ENCODE peak calls at places on chromosomes 1 and 21, in eight cellular contexts. One of them, this sample, is unnamed.

GRCh38 chr1:193338194-193338593 is 151.8 kb upstream of the B3GALT2 start:
- DNase-seq in GM12865: peak
- DNase-seq in sigmoid colon: no peak
- DNase-seq in cardiac fibroblast: peak
- DNase-seq in IMR-90: peak
- DNase-seq in GM23338: no peak
- DNase-seq in heart left ventricle: no peak
- DNase-seq in GM06990: peak
- DNase-seq in this sample: peak

GRCh38 chr1:175218786-175219447 is 26.3 kb upstream of the KIAA0040 start:
- DNase-seq in GM12865: no peak
- DNase-seq in sigmoid colon: no peak
- DNase-seq in cardiac fibroblast: no peak
- DNase-seq in IMR-90: no peak
- DNase-seq in GM23338: no peak
- DNase-seq in heart left ventricle: no peak
- DNase-seq in GM06990: no peak
- DNase-seq in this sample: no peak

GRCh38 chr1:201603613-201604232 is 64.8 kb downstream of the NAV1 start:
- DNase-seq in GM12865: no peak
- DNase-seq in sigmoid colon: no peak
- DNase-seq in cardiac fibroblast: no peak
- DNase-seq in IMR-90: peak
- DNase-seq in GM23338: no peak
- DNase-seq in heart left ventricle: no peak
- DNase-seq in GM06990: no peak
- DNase-seq in this sample: peak

GRCh38 chr1:3369437-3370076 is 84.9 kb upstream of the ARHGEF16 start:
- DNase-seq in GM12865: no peak
- DNase-seq in sigmoid colon: peak
- DNase-seq in cardiac fibroblast: peak
- DNase-seq in IMR-90: peak
- DNase-seq in GM23338: no peak
- DNase-seq in heart left ventricle: peak
- DNase-seq in GM06990: no peak
- DNase-seq in this sample: peak

GRCh38 chr1:6692956-6693355 is 8.7 kb downstream of the DNAJC11 start:
- DNase-seq in GM12865: no peak
- DNase-seq in sigmoid colon: no peak
- DNase-seq in cardiac fibroblast: no peak
- DNase-seq in IMR-90: no peak
- DNase-seq in GM23338: no peak
- DNase-seq in heart left ventricle: no peak
- DNase-seq in GM06990: no peak
- DNase-seq in this sample: no peak

GRCh38 chr21:40335689-40336088 is 468.5 kb downstream of the PCP4 start:
- DNase-seq in GM12865: no peak
- DNase-seq in sigmoid colon: no peak
- DNase-seq in cardiac fibroblast: no peak
- DNase-seq in IMR-90: no peak
- DNase-seq in GM23338: peak
- DNase-seq in heart left ventricle: no peak
- DNase-seq in GM06990: no peak
- DNase-seq in this sample: no peak

GRCh38 chr1:171083222-171083621 is 7.5 kb upstream of the FMO3 start:
- DNase-seq in GM12865: no peak
- DNase-seq in sigmoid colon: no peak
- DNase-seq in cardiac fibroblast: no peak
- DNase-seq in IMR-90: no peak
- DNase-seq in GM23338: no peak
- DNase-seq in heart left ventricle: no peak
- DNase-seq in GM06990: no peak
- DNase-seq in this sample: no peak

GRCh38 chr21:33587792-33588484 is 546 bp downstream of the DONSON start:
- DNase-seq in GM12865: peak
- DNase-seq in sigmoid colon: peak
- DNase-seq in cardiac fibroblast: peak
- DNase-seq in IMR-90: peak
- DNase-seq in GM23338: peak
- DNase-seq in heart left ventricle: peak
- DNase-seq in GM06990: peak
- DNase-seq in this sample: peak

GRCh38 chr1:15287591-15287990 is 40.6 kb downstream of the FHAD1 start:
- DNase-seq in GM12865: no peak
- DNase-seq in sigmoid colon: no peak
- DNase-seq in cardiac fibroblast: no peak
- DNase-seq in IMR-90: no peak
- DNase-seq in GM23338: no peak
- DNase-seq in heart left ventricle: no peak
- DNase-seq in GM06990: no peak
- DNase-seq in this sample: no peak

GRCh38 chr21:44426663-44427191 is 28.6 kb upstream of the LRRC3 start:
- DNase-seq in GM12865: no peak
- DNase-seq in sigmoid colon: peak
- DNase-seq in cardiac fibroblast: no peak
- DNase-seq in IMR-90: no peak
- DNase-seq in GM23338: no peak
- DNase-seq in heart left ventricle: no peak
- DNase-seq in GM06990: no peak
- DNase-seq in this sample: no peak

GRCh38 chr1:6460349-6461236 is 5.4 kb downstream of the TNFRSF25 start:
- DNase-seq in GM12865: peak
- DNase-seq in sigmoid colon: no peak
- DNase-seq in cardiac fibroblast: no peak
- DNase-seq in IMR-90: no peak
- DNase-seq in GM23338: no peak
- DNase-seq in heart left ventricle: no peak
- DNase-seq in GM06990: peak
- DNase-seq in this sample: no peak

GRCh38 chr1:172154571-172154970 is 265.9 kb upstream of the C1orf105 start:
- DNase-seq in GM12865: peak
- DNase-seq in sigmoid colon: no peak
- DNase-seq in cardiac fibroblast: peak
- DNase-seq in IMR-90: peak
- DNase-seq in GM23338: no peak
- DNase-seq in heart left ventricle: no peak
- DNase-seq in GM06990: peak
- DNase-seq in this sample: peak

GRCh38 chr1:3283849-3284248 is 170.6 kb upstream of the ARHGEF16 start:
- DNase-seq in GM12865: no peak
- DNase-seq in sigmoid colon: no peak
- DNase-seq in cardiac fibroblast: peak
- DNase-seq in IMR-90: no peak
- DNase-seq in GM23338: peak
- DNase-seq in heart left ventricle: peak
- DNase-seq in GM06990: no peak
- DNase-seq in this sample: peak

GRCh38 chr1:228416217-228416971 is at the start of gene TRIM17:
- DNase-seq in GM12865: no peak
- DNase-seq in sigmoid colon: no peak
- DNase-seq in cardiac fibroblast: peak
- DNase-seq in IMR-90: no peak
- DNase-seq in GM23338: peak
- DNase-seq in heart left ventricle: no peak
- DNase-seq in GM06990: no peak
- DNase-seq in this sample: peak

GRCh38 chr1:194295690-194296089 is 1109.3 kb upstream of the B3GALT2 start:
- DNase-seq in GM12865: peak
- DNase-seq in sigmoid colon: no peak
- DNase-seq in cardiac fibroblast: peak
- DNase-seq in IMR-90: peak
- DNase-seq in GM23338: peak
- DNase-seq in heart left ventricle: no peak
- DNase-seq in GM06990: no peak
- DNase-seq in this sample: peak

GRCh38 chr1:66597500-66597899 is 63.5 kb downstream of the SGIP1 start:
- DNase-seq in GM12865: no peak
- DNase-seq in sigmoid colon: no peak
- DNase-seq in cardiac fibroblast: no peak
- DNase-seq in IMR-90: no peak
- DNase-seq in GM23338: no peak
- DNase-seq in heart left ventricle: no peak
- DNase-seq in GM06990: no peak
- DNase-seq in this sample: no peak

GRCh38 chr1:66599899-66600737 is 66.2 kb downstream of the SGIP1 start:
- DNase-seq in GM12865: no peak
- DNase-seq in sigmoid colon: no peak
- DNase-seq in cardiac fibroblast: no peak
- DNase-seq in IMR-90: no peak
- DNase-seq in GM23338: no peak
- DNase-seq in heart left ventricle: no peak
- DNase-seq in GM06990: no peak
- DNase-seq in this sample: no peak

GRCh38 chr1:66596191-66596590 is 62.2 kb downstream of the SGIP1 start:
- DNase-seq in GM12865: no peak
- DNase-seq in sigmoid colon: no peak
- DNase-seq in cardiac fibroblast: no peak
- DNase-seq in IMR-90: no peak
- DNase-seq in GM23338: no peak
- DNase-seq in heart left ventricle: no peak
- DNase-seq in GM06990: no peak
- DNase-seq in this sample: no peak

GRCh38 chr1:66599346-66599745 is 65.4 kb downstream of the SGIP1 start:
- DNase-seq in GM12865: no peak
- DNase-seq in sigmoid colon: no peak
- DNase-seq in cardiac fibroblast: peak
- DNase-seq in IMR-90: no peak
- DNase-seq in GM23338: no peak
- DNase-seq in heart left ventricle: no peak
- DNase-seq in GM06990: no peak
- DNase-seq in this sample: no peak

GRCh38 chr1:66598670-66599069 is 64.7 kb downstream of the SGIP1 start:
- DNase-seq in GM12865: no peak
- DNase-seq in sigmoid colon: no peak
- DNase-seq in cardiac fibroblast: peak
- DNase-seq in IMR-90: peak
- DNase-seq in GM23338: no peak
- DNase-seq in heart left ventricle: no peak
- DNase-seq in GM06990: no peak
- DNase-seq in this sample: peak
- H3K4me3 ChIP-seq in GM12865: no peak
- H3K4me3 ChIP-seq in sigmoid colon: no peak
- H3K4me3 ChIP-seq in cardiac fibroblast: no peak
- H3K4me3 ChIP-seq in IMR-90: no peak
- H3K4me3 ChIP-seq in GM23338: no peak
- H3K4me3 ChIP-seq in heart left ventricle: no peak
- H3K4me3 ChIP-seq in GM06990: no peak
- H3K4me3 ChIP-seq in this sample: no peak

GRCh38 chr1:1461721-1462317 is 9.7 kb upstream of the ATAD3B start:
- DNase-seq in GM12865: peak
- DNase-seq in sigmoid colon: no peak
- DNase-seq in cardiac fibroblast: no peak
- DNase-seq in IMR-90: no peak
- DNase-seq in GM23338: no peak
- DNase-seq in heart left ventricle: no peak
- DNase-seq in GM06990: no peak
- DNase-seq in this sample: no peak
- TF ChIP-seq CTCF in GM12865: no peak
- TF ChIP-seq CTCF in sigmoid colon: no peak
- TF ChIP-seq CTCF in cardiac fibroblast: no peak
- TF ChIP-seq CTCF in IMR-90: no peak
- TF ChIP-seq CTCF in GM23338: peak
- TF ChIP-seq CTCF in heart left ventricle: no peak
- TF ChIP-seq CTCF in GM06990: no peak
- TF ChIP-seq CTCF in this sample: no peak

GRCh38 chr1:51423098-51423821 is 92.9 kb upstream of the TTC39A start:
- DNase-seq in GM12865: no peak
- DNase-seq in sigmoid colon: no peak
- DNase-seq in cardiac fibroblast: peak
- DNase-seq in IMR-90: peak
- DNase-seq in GM23338: peak
- DNase-seq in heart left ventricle: no peak
- DNase-seq in GM06990: no peak
- DNase-seq in this sample: no peak
- H3K4me3 ChIP-seq in GM12865: no peak
- H3K4me3 ChIP-seq in sigmoid colon: no peak
- H3K4me3 ChIP-seq in cardiac fibroblast: no peak
- H3K4me3 ChIP-seq in IMR-90: no peak
- H3K4me3 ChIP-seq in GM23338: peak
- H3K4me3 ChIP-seq in heart left ventricle: no peak
- H3K4me3 ChIP-seq in GM06990: no peak
- H3K4me3 ChIP-seq in this sample: no peak

GRCh38 chr1:11749203-11749689 is 12.7 kb upstream of the C1orf167 start:
- DNase-seq in GM12865: peak
- DNase-seq in sigmoid colon: no peak
- DNase-seq in cardiac fibroblast: peak
- DNase-seq in IMR-90: no peak
- DNase-seq in GM23338: peak
- DNase-seq in heart left ventricle: peak
- DNase-seq in GM06990: peak
- DNase-seq in this sample: no peak
- TF ChIP-seq CTCF in GM12865: no peak
- TF ChIP-seq CTCF in sigmoid colon: peak
- TF ChIP-seq CTCF in cardiac fibroblast: peak
- TF ChIP-seq CTCF in IMR-90: peak
- TF ChIP-seq CTCF in GM23338: peak
- TF ChIP-seq CTCF in heart left ventricle: peak
- TF ChIP-seq CTCF in GM06990: peak
- TF ChIP-seq CTCF in this sample: peak

DNA sequence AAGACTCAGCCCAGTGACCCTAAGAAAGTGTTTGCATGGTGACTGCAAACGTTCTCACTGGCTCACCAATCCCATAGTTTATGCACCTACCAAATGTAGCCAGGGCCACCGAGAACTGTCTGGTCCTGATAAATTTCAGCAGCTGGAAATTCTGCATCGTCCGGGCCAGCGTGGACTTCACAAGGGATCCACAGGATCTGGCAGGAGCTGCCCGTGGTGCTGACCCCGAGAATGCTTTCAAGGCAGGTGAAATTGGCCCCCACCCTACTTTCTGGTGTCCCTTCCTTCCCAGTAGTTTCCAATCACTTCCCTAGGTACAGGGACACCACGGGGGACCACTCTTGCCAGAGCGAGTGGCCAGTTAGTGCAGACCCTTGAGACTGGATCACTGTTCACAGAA is 26.2 kb downstream of the UBASH3A start:
- DNase-seq in GM12865: no peak
- DNase-seq in sigmoid colon: no peak
- DNase-seq in cardiac fibroblast: no peak
- DNase-seq in IMR-90: no peak
- DNase-seq in GM23338: peak
- DNase-seq in heart left ventricle: no peak
- DNase-seq in GM06990: no peak
- DNase-seq in this sample: no peak
- H3K4me3 ChIP-seq in GM12865: no peak
- H3K4me3 ChIP-seq in sigmoid colon: no peak
- H3K4me3 ChIP-seq in cardiac fibroblast: no peak
- H3K4me3 ChIP-seq in IMR-90: no peak
- H3K4me3 ChIP-seq in GM23338: no peak
- H3K4me3 ChIP-seq in heart left ventricle: no peak
- H3K4me3 ChIP-seq in GM06990: no peak
- H3K4me3 ChIP-seq in this sample: no peak

GRCh38 chr1:93680121-93681094 is 1.2 kb downstream of the BCAR3 start:
- DNase-seq in GM12865: peak
- DNase-seq in sigmoid colon: peak
- DNase-seq in cardiac fibroblast: peak
- DNase-seq in IMR-90: peak
- DNase-seq in GM23338: peak
- DNase-seq in heart left ventricle: peak
- DNase-seq in GM06990: peak
- DNase-seq in this sample: peak
- TF ChIP-seq CTCF in GM12865: peak
- TF ChIP-seq CTCF in sigmoid colon: peak
- TF ChIP-seq CTCF in cardiac fibroblast: peak
- TF ChIP-seq CTCF in IMR-90: peak
- TF ChIP-seq CTCF in GM23338: peak
- TF ChIP-seq CTCF in heart left ventricle: peak
- TF ChIP-seq CTCF in GM06990: peak
- TF ChIP-seq CTCF in this sample: peak